ENCODE peak calls at places on chromosomes 5 and 9, in four cellular contexts. O is A549, W is posterior vena cava, V is activated B cell treated with CpG ODN at 0.5 μM for 24 hours. Q is an unnamed sample.

GRCh38 chr9:123048748-123049147 is 15.3 kb downstream of the GPR21 start:
- DNase-seq in O (no peak), W (no peak), V (no peak), Q (no peak)

GRCh38 chr5:57221049-57221568 is 47.2 kb downstream of the GPBP1 start:
- DNase-seq in O (peak), W (no peak), V (no peak), Q (no peak)

GRCh38 chr5:93581738-93582414 is 857 bp upstream of the NR2F1-AS1 start:
- DNase-seq in O (peak), W (no peak), V (no peak), Q (no peak)

GRCh38 chr5:139065296-139065695 is 132.9 kb downstream of the SIL1 start:
- DNase-seq in O (no peak), W (no peak), V (no peak), Q (no peak)

GRCh38 chr5:121053055-121053985 is 589.2 kb downstream of the PRR16 start:
- DNase-seq in O (no peak), W (no peak), V (no peak), Q (no peak)

GRCh38 chr9:132798817-132799790 is 79.0 kb downstream of the AK8 start:
- DNase-seq in O (no peak), W (no peak), V (no peak), Q (peak)

GRCh38 chr5:111960466-111961215 is 203.6 kb upstream of the NREP start:
- DNase-seq in O (no peak), W (no peak), V (no peak), Q (no peak)

GRCh38 chr5:135834639-135835529 is at the start of gene SLC25A48:
- DNase-seq in O (peak), W (peak), V (no peak), Q (peak)

GRCh38 chr9:113876806-113877236 is 712 bp downstream of the ZNF618 start:
- DNase-seq in O (no peak), W (no peak), V (no peak), Q (no peak)

GRCh38 chr5:96214442-96215197 is 218.4 kb downstream of the PCSK1 start:
- DNase-seq in O (peak), W (no peak), V (no peak), Q (no peak)

GRCh38 chr5:2780421-2781171 is 29.1 kb upstream of the IRX2 start:
- DNase-seq in O (no peak), W (no peak), V (no peak), Q (peak)

GRCh38 chr5:115126303-115126702 is 43.4 kb downstream of the TRIM36 start:
- DNase-seq in O (no peak), W (no peak), V (no peak), Q (no peak)

GRCh38 chr9:120978987-120979386 is 52.4 kb upstream of the TRAF1 start:
- DNase-seq in O (no peak), W (no peak), V (no peak), Q (no peak)

GRCh38 chr9:70868661-70869652 is 252.5 kb downstream of the TRPM3 start:
- DNase-seq in O (no peak), W (no peak), V (no peak), Q (no peak)

GRCh38 chr9:134049236-134049635 is 18.6 kb downstream of the BRD3 start:
- DNase-seq in O (no peak), W (peak), V (no peak), Q (peak)

GRCh38 chr9:35114921-35115341 is 731 bp downstream of the ATOSB start:
- DNase-seq in O (peak), W (peak), V (peak), Q (peak)

GRCh38 chr5:84450617-84451414 is 66.1 kb upstream of the EDIL3 start:
- DNase-seq in O (no peak), W (no peak), V (no peak), Q (no peak)

GRCh38 chr5:8908055-8908683 is 637.7 kb downstream of the SEMA5A start:
- DNase-seq in O (peak), W (no peak), V (no peak), Q (no peak)

GRCh38 chr9:113922160-113922559 is 46.1 kb downstream of the ZNF618 start:
- DNase-seq in O (no peak), W (no peak), V (no peak), Q (no peak)

GRCh38 chr5:129904102-129904666 is at the start of gene CHSY3:
- DNase-seq in O (peak), W (peak), V (no peak), Q (peak)

GRCh38 chr5:79742549-79743136 is 53.0 kb downstream of the CMYA5 start:
- DNase-seq in O (no peak), W (no peak), V (no peak), Q (no peak)

GRCh38 chr5:64003966-64004365 is 41.7 kb upstream of the HTR1A start:
- DNase-seq in O (no peak), W (no peak), V (no peak), Q (no peak)

GRCh38 chr9:17631396-17631795 is 52.5 kb downstream of the SH3GL2 start:
- DNase-seq in O (no peak), W (no peak), V (no peak), Q (no peak)